ENCODE peak calls at places on chromosomes 12 and 14, in seven cellular contexts. One of them, this sample, is unnamed.
A peak's percentile ranks its signal among the peaks of the same experiment; 100 is the strongest.

GRCh38 chr12:94134226-94134795 is 14.1 kb upstream of the PLXNC1 start:
- DNase-seq in ascending aorta: no peak
- DNase-seq in CD8-positive, alpha-beta T cell: no peak
- DNase-seq in ovary: no peak
- DNase-seq in tibial artery: no peak
- DNase-seq in mammary epithelial cell: peak; percentile 36
- DNase-seq in esophagus muscularis mucosa: no peak
- DNase-seq in this sample: no peak

GRCh38 chr12:8956772-8957171 is 7.3 kb upstream of the M6PR start:
- DNase-seq in CD8-positive, alpha-beta T cell: no peak
- DNase-seq in ascending aorta: no peak
- DNase-seq in tibial artery: no peak
- DNase-seq in mammary epithelial cell: no peak
- DNase-seq in esophagus muscularis mucosa: no peak
- DNase-seq in ovary: no peak
- DNase-seq in this sample: no peak

GRCh38 chr14:58731465-58732330 is 93.9 kb downstream of the DACT1 start:
- DNase-seq in esophagus muscularis mucosa: no peak
- DNase-seq in ascending aorta: no peak
- DNase-seq in tibial artery: no peak
- DNase-seq in ovary: no peak
- DNase-seq in CD8-positive, alpha-beta T cell: no peak
- DNase-seq in mammary epithelial cell: peak; percentile 98
- DNase-seq in this sample: no peak

GRCh38 chr14:58663494-58664111 is 25.8 kb downstream of the DACT1 start:
- DNase-seq in ascending aorta: no peak
- DNase-seq in mammary epithelial cell: peak; percentile 61
- DNase-seq in esophagus muscularis mucosa: no peak
- DNase-seq in ovary: no peak
- DNase-seq in tibial artery: no peak
- DNase-seq in CD8-positive, alpha-beta T cell: no peak
- DNase-seq in this sample: no peak

GRCh38 chr12:80553316-80553715 is 109.3 kb downstream of the PTPRQ start:
- DNase-seq in tibial artery: no peak
- DNase-seq in mammary epithelial cell: peak; percentile 65
- DNase-seq in ovary: no peak
- DNase-seq in ascending aorta: no peak
- DNase-seq in esophagus muscularis mucosa: no peak
- DNase-seq in CD8-positive, alpha-beta T cell: no peak
- DNase-seq in this sample: no peak

GRCh38 chr12:101733166-101733565 is 6.1 kb downstream of the SYCP3 start:
- DNase-seq in esophagus muscularis mucosa: no peak
- DNase-seq in ovary: no peak
- DNase-seq in mammary epithelial cell: no peak
- DNase-seq in CD8-positive, alpha-beta T cell: no peak
- DNase-seq in ascending aorta: no peak
- DNase-seq in tibial artery: no peak
- DNase-seq in this sample: no peak

GRCh38 chr12:110585231-110585799 is 2.2 kb upstream of the PPTC7 start:
- DNase-seq in mammary epithelial cell: peak; percentile 54
- DNase-seq in esophagus muscularis mucosa: no peak
- DNase-seq in tibial artery: no peak
- DNase-seq in ascending aorta: no peak
- DNase-seq in CD8-positive, alpha-beta T cell: peak; percentile 49
- DNase-seq in ovary: no peak
- DNase-seq in this sample: no peak

GRCh38 chr14:91225025-91225424 is 19.5 kb downstream of the GPR68 start:
- DNase-seq in ascending aorta: no peak
- DNase-seq in esophagus muscularis mucosa: no peak
- DNase-seq in ovary: no peak
- DNase-seq in CD8-positive, alpha-beta T cell: no peak
- DNase-seq in tibial artery: no peak
- DNase-seq in mammary epithelial cell: peak; percentile 30
- DNase-seq in this sample: no peak

DNA sequence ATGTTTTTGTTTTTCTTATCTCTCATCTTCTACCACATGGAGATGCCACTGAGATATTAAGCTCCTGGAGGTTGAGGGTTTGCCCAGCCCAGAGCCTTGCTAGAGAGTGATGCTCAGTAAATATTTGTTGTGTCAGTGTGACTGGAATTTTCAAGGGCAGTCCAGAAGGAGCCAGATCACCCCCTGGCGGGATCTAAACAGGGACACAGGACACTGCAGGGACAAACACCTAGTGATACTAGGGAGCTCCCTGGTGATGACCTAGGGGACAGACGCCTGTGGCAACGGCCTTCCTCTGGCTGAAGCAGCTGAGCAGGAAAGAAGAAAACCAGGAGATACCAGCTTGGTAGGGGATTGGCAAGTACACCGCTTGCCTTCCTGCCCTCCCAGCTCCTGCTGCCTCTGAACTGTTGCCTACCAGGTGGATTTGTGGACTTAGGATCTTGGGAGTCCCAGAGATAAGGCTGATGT is 714.4 kb upstream of the TBX3 start:
- DNase-seq in ascending aorta: no peak
- DNase-seq in mammary epithelial cell: no peak
- DNase-seq in CD8-positive, alpha-beta T cell: no peak
- DNase-seq in tibial artery: no peak
- DNase-seq in ovary: no peak
- DNase-seq in esophagus muscularis mucosa: peak; percentile 53
- DNase-seq in this sample: no peak
- TF ChIP-seq CTCF in ascending aorta: no peak
- TF ChIP-seq CTCF in mammary epithelial cell: no peak
- TF ChIP-seq CTCF in CD8-positive, alpha-beta T cell: no peak
- TF ChIP-seq CTCF in tibial artery: no peak
- TF ChIP-seq CTCF in ovary: no peak
- TF ChIP-seq CTCF in esophagus muscularis mucosa: no peak
- TF ChIP-seq CTCF in this sample: peak; percentile 18

GRCh38 chr14:69573841-69574265 is 818 bp downstream of the CCDC177 start:
- DNase-seq in esophagus muscularis mucosa: no peak
- DNase-seq in ascending aorta: no peak
- DNase-seq in CD8-positive, alpha-beta T cell: no peak
- DNase-seq in mammary epithelial cell: no peak
- DNase-seq in tibial artery: no peak
- DNase-seq in ovary: peak; percentile 39
- DNase-seq in this sample: no peak

GRCh38 chr14:69571449-69571878 is 3.2 kb downstream of the CCDC177 start:
- DNase-seq in ascending aorta: no peak
- DNase-seq in esophagus muscularis mucosa: no peak
- DNase-seq in ovary: peak; percentile 21
- DNase-seq in tibial artery: no peak
- DNase-seq in CD8-positive, alpha-beta T cell: no peak
- DNase-seq in mammary epithelial cell: no peak
- DNase-seq in this sample: peak; percentile 18

GRCh38 chr14:69571879-69572633 is 2.6 kb downstream of the CCDC177 start:
- DNase-seq in ascending aorta: no peak
- DNase-seq in tibial artery: no peak
- DNase-seq in mammary epithelial cell: peak; percentile 53
- DNase-seq in CD8-positive, alpha-beta T cell: no peak
- DNase-seq in ovary: peak; percentile 54
- DNase-seq in esophagus muscularis mucosa: no peak
- DNase-seq in this sample: peak; percentile 37

GRCh38 chr14:69573205-69573840 is 1.3 kb downstream of the CCDC177 start:
- DNase-seq in ascending aorta: no peak
- DNase-seq in esophagus muscularis mucosa: no peak
- DNase-seq in ovary: peak; percentile 22
- DNase-seq in mammary epithelial cell: no peak
- DNase-seq in CD8-positive, alpha-beta T cell: no peak
- DNase-seq in tibial artery: no peak
- DNase-seq in this sample: no peak

DNA sequence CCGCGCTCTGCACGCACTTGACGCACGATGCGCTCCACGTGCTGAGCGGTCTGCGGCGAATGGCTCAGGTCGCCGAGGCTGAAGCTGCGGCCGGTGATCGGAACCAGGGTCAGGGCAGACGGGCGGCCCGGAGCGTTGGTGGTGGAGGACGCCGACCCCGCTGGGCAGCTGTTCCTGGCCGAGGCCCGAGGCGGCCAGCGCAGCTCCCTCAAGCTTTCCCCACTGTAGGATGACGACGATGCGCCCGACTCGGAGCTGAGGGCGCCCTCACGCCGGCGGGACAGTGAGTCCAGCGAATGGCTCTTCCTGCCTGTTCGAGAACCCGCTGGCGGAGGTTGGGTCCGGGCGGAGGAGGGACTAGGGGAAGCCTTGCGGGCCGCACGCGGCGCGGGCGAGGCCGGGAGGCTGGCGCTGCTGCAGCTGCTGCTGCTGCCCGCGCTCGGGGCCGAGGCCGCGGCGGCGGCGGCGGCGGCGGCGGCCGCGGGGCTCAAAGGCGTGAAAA is 2.0 kb downstream of the CCDC177 start:
- DNase-seq in ascending aorta: no peak
- DNase-seq in esophagus muscularis mucosa: no peak
- DNase-seq in ovary: no peak
- DNase-seq in mammary epithelial cell: no peak
- DNase-seq in CD8-positive, alpha-beta T cell: no peak
- DNase-seq in tibial artery: no peak
- DNase-seq in this sample: no peak
- H3K4me3 ChIP-seq in ascending aorta: peak overlapping the region; percentile 56
- H3K4me3 ChIP-seq in esophagus muscularis mucosa: peak overlapping the region; percentile 50
- H3K4me3 ChIP-seq in ovary: peak overlapping the region; percentile 33
- H3K4me3 ChIP-seq in mammary epithelial cell: no peak overlapping the region
- H3K4me3 ChIP-seq in CD8-positive, alpha-beta T cell: peak overlapping the region; percentile 15
- H3K4me3 ChIP-seq in tibial artery: peak overlapping the region; percentile 41
- H3K4me3 ChIP-seq in this sample: no peak overlapping the region

GRCh38 chr14:102496955-102497744 is 12.4 kb downstream of the ANKRD9 start:
- DNase-seq in mammary epithelial cell: no peak
- DNase-seq in tibial artery: no peak
- DNase-seq in ascending aorta: no peak
- DNase-seq in esophagus muscularis mucosa: no peak
- DNase-seq in CD8-positive, alpha-beta T cell: no peak
- DNase-seq in ovary: no peak
- DNase-seq in this sample: no peak

GRCh38 chr14:102499401-102500189 is 10.0 kb downstream of the ANKRD9 start:
- DNase-seq in CD8-positive, alpha-beta T cell: no peak
- DNase-seq in tibial artery: no peak
- DNase-seq in esophagus muscularis mucosa: no peak
- DNase-seq in ovary: no peak
- DNase-seq in mammary epithelial cell: no peak
- DNase-seq in ascending aorta: no peak
- DNase-seq in this sample: no peak

GRCh38 chr14:102496331-102496691 is 13.3 kb downstream of the ANKRD9 start:
- DNase-seq in esophagus muscularis mucosa: no peak
- DNase-seq in mammary epithelial cell: no peak
- DNase-seq in CD8-positive, alpha-beta T cell: no peak
- DNase-seq in ovary: no peak
- DNase-seq in tibial artery: no peak
- DNase-seq in ascending aorta: no peak
- DNase-seq in this sample: no peak

GRCh38 chr14:102498678-102499265 is 10.8 kb downstream of the ANKRD9 start:
- DNase-seq in ascending aorta: no peak
- DNase-seq in mammary epithelial cell: no peak
- DNase-seq in tibial artery: no peak
- DNase-seq in ovary: no peak
- DNase-seq in CD8-positive, alpha-beta T cell: no peak
- DNase-seq in esophagus muscularis mucosa: no peak
- DNase-seq in this sample: no peak

DNA sequence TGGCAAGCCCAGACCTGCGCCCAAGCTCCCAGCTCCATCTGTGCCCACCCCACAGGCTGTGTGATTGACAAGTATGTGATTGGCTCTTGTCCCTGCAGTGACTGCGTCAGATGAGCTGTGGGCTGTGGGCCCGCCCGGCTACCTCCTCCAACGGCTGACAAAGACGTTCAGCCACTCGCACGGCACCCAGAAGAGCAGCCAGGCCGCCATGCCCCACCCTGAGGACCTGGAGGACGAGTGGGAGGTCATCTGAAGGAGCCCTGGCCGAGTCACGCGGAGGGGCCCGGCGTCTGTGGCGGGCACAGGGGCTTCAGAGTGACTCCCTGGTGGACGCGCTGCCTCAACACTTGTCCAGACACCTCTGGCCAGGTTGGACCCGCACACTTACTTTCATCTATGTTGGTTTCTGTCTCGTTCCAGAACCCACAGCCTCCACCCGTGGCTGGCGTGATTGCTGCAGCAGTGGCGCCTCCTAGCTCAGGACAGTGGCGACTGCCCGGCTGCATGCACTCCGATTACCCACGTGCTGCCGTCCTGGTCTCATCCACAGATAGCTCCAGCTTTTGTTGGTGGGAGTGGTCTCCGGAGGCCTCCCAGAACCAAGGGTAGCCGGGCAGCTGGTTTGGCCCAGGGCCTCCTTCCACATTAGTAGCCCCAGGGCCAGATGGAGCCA is 11.4 kb downstream of the ANKRD9 start:
- DNase-seq in tibial artery: no peak
- DNase-seq in esophagus muscularis mucosa: no peak
- DNase-seq in ovary: no peak
- DNase-seq in mammary epithelial cell: no peak
- DNase-seq in CD8-positive, alpha-beta T cell: no peak
- DNase-seq in ascending aorta: no peak
- DNase-seq in this sample: no peak
- TF ChIP-seq CTCF in tibial artery: no peak
- TF ChIP-seq CTCF in esophagus muscularis mucosa: no peak
- TF ChIP-seq CTCF in ovary: no peak
- TF ChIP-seq CTCF in mammary epithelial cell: peak; percentile 4
- TF ChIP-seq CTCF in CD8-positive, alpha-beta T cell: no peak
- TF ChIP-seq CTCF in ascending aorta: no peak
- TF ChIP-seq CTCF in this sample: peak; percentile 22

GRCh38 chr14:100241279-100241678 is 2.3 kb downstream of the YY1 start:
- DNase-seq in CD8-positive, alpha-beta T cell: no peak
- DNase-seq in esophagus muscularis mucosa: no peak
- DNase-seq in ascending aorta: no peak
- DNase-seq in ovary: no peak
- DNase-seq in mammary epithelial cell: no peak
- DNase-seq in tibial artery: no peak
- DNase-seq in this sample: no peak

GRCh38 chr14:100246136-100246535 is 7.2 kb downstream of the YY1 start:
- DNase-seq in CD8-positive, alpha-beta T cell: no peak
- DNase-seq in esophagus muscularis mucosa: no peak
- DNase-seq in tibial artery: no peak
- DNase-seq in ovary: no peak
- DNase-seq in mammary epithelial cell: no peak
- DNase-seq in ascending aorta: no peak
- DNase-seq in this sample: no peak

GRCh38 chr14:100250732-100251465 is 12.0 kb downstream of the YY1 start:
- DNase-seq in CD8-positive, alpha-beta T cell: no peak
- DNase-seq in mammary epithelial cell: no peak
- DNase-seq in esophagus muscularis mucosa: no peak
- DNase-seq in tibial artery: no peak
- DNase-seq in ovary: no peak
- DNase-seq in ascending aorta: no peak
- DNase-seq in this sample: no peak

GRCh38 chr14:100252684-100253083 is 13.7 kb downstream of the YY1 start:
- DNase-seq in esophagus muscularis mucosa: no peak
- DNase-seq in CD8-positive, alpha-beta T cell: no peak
- DNase-seq in ascending aorta: no peak
- DNase-seq in ovary: no peak
- DNase-seq in tibial artery: no peak
- DNase-seq in mammary epithelial cell: no peak
- DNase-seq in this sample: no peak

DNA sequence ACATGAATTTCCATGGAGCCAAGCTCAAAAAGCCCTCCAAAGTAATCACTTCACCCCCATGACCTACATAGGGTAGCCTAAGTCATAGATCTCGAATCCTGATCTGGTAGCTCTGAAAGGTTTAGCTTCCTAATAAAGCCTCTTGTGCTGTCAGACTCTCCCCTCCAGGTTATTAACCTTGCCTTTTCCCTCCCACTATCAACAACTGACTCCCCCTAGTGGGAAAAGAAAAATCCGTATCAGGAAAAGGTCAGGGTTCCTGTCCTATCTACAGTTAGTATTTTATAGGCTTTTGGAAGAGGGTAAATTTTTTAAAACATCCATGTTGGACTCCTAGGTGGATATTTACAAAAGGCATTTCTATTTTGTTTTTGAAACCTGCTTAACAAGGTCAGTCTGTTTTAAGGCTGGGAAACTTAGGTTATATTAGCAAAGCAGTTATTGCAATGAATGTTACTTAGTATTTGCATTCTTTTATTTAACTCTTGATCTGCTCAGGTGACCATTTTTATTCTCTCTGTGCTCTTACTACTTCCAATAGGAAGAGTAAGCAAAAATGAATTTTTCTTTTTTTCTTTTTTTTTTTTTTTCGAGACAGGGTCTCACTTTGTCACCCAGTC is 8.0 kb downstream of the YY1 start:
- DNase-seq in mammary epithelial cell: peak; percentile 47
- DNase-seq in CD8-positive, alpha-beta T cell: no peak
- DNase-seq in tibial artery: no peak
- DNase-seq in ascending aorta: no peak
- DNase-seq in esophagus muscularis mucosa: no peak
- DNase-seq in ovary: no peak
- DNase-seq in this sample: no peak
- H3K4me3 ChIP-seq in mammary epithelial cell: no peak overlapping the region
- H3K4me3 ChIP-seq in CD8-positive, alpha-beta T cell: no peak overlapping the region
- H3K4me3 ChIP-seq in tibial artery: no peak overlapping the region
- H3K4me3 ChIP-seq in ascending aorta: no peak overlapping the region
- H3K4me3 ChIP-seq in esophagus muscularis mucosa: no peak overlapping the region
- H3K4me3 ChIP-seq in ovary: no peak overlapping the region
- H3K4me3 ChIP-seq in this sample: no peak overlapping the region

This sample was measured in GM06990.